ENCODE peak calls at places on chromosomes 3 and 15, in seven cellular contexts. L is IMR-90, S is H9, R is mesendoderm, Q is neuronal stem cell, K is H1, D is trophoblast cell. P is an unnamed sample.

GRCh38 chr3:73294532-73294931 is 233.1 kb downstream of the EBLN2 start:
- DNase-seq in L (no peak), S (peak; percentile 35), R (peak; percentile 48), Q (no peak), K (no peak), D (no peak), P (no peak)

GRCh38 chr3:125163739-125164601 is 48.6 kb downstream of the SLC12A8 start:
- DNase-seq in L (no peak), S (peak; percentile 80), R (peak; percentile 78), Q (no peak), K (no peak), D (peak; percentile 36), P (peak; percentile 30)

GRCh38 chr3:180913582-180914404 is 1.3 kb downstream of the FXR1 start:
- DNase-seq in L (peak; percentile 58), S (no peak), R (peak; percentile 56), Q (no peak), K (no peak), D (no peak), P (peak; percentile 45)

GRCh38 chr3:9175421-9175820 is 74.0 kb downstream of the SRGAP3 start:
- DNase-seq in L (no peak), S (no peak), R (no peak), Q (no peak), K (no peak), D (peak; percentile 51), P (no peak)

GRCh38 chr15:32928876-32929275 is 211.1 kb downstream of the GREM1 start:
- DNase-seq in L (no peak), S (no peak), R (peak; percentile 68), Q (no peak), K (no peak), D (peak; percentile 56), P (no peak)

GRCh38 chr15:89673162-89673506 is 6.0 kb downstream of the PLIN1 start:
- DNase-seq in L (no peak), S (peak; percentile 91), R (peak; percentile 84), Q (peak; percentile 65), K (peak; percentile 85), D (peak; percentile 69), P (peak; percentile 42)

GRCh38 chr3:187750513-187751123 is 5.3 kb upstream of the BCL6 start:
- DNase-seq in L (peak; percentile 20), S (peak; percentile 65), R (no peak), Q (peak; percentile 54), K (no peak), D (no peak), P (peak; percentile 86)

GRCh38 chr15:90698629-90699028 is 18.5 kb upstream of the BLM start:
- DNase-seq in L (no peak), S (no peak), R (no peak), Q (no peak), K (no peak), D (no peak), P (no peak)

GRCh38 chr15:71682051-71682450 is 128.3 kb upstream of the NR2E3 start:
- DNase-seq in L (no peak), S (no peak), R (no peak), Q (no peak), K (no peak), D (no peak), P (no peak)

GRCh38 chr3:177089120-177089519 is 108.2 kb downstream of the TBL1XR1 start:
- DNase-seq in L (no peak), S (peak; percentile 58), R (peak; percentile 84), Q (no peak), K (no peak), D (peak; percentile 53), P (no peak)

GRCh38 chr3:50644556-50644955 is 27.6 kb downstream of the MAPKAPK3 start:
- DNase-seq in L (no peak), S (no peak), R (no peak), Q (no peak), K (no peak), D (no peak), P (no peak)

GRCh38 chr3:142563491-142563997 is 15.0 kb downstream of the ATR start:
- DNase-seq in L (no peak), S (no peak), R (no peak), Q (no peak), K (no peak), D (no peak), P (no peak)

GRCh38 chr3:134406331-134407246 is 32.3 kb upstream of the AMOTL2 start:
- DNase-seq in L (no peak), S (peak; percentile 78), R (peak; percentile 85), Q (peak; percentile 77), K (peak; percentile 83), D (no peak), P (peak; percentile 22)

GRCh38 chr15:65525622-65526021 is 4.6 kb upstream of the HACD3 start:
- DNase-seq in L (no peak), S (no peak), R (no peak), Q (no peak), K (no peak), D (no peak), P (peak; percentile 30)

GRCh38 chr3:146090521-146090920 is 70.5 kb downstream of the PLOD2 start:
- DNase-seq in L (no peak), S (no peak), R (no peak), Q (no peak), K (no peak), D (no peak), P (no peak)

GRCh38 chr3:164199982-164200823 is 878.1 kb downstream of the SI start:
- DNase-seq in L (no peak), S (no peak), R (peak; percentile 77), Q (no peak), K (no peak), D (no peak), P (peak; percentile 0)

GRCh38 chr3:168914662-168915061 is 748.9 kb downstream of the MECOM start:
- DNase-seq in L (peak; percentile 6), S (no peak), R (peak; percentile 14), Q (no peak), K (no peak), D (no peak), P (no peak)

GRCh38 chr15:39321977-39322376 is 258.9 kb upstream of the THBS1 start:
- DNase-seq in L (peak; percentile 24), S (no peak), R (no peak), Q (no peak), K (no peak), D (no peak), P (no peak)

GRCh38 chr3:123194552-123194951 is 7.2 kb upstream of the SEC22A start:
- DNase-seq in L (peak; percentile 19), S (peak; percentile 94), R (peak; percentile 97), Q (peak; percentile 33), K (peak; percentile 78), D (peak; percentile 33), P (peak; percentile 49)

GRCh38 chr3:33437556-33438283 is 2.5 kb downstream of the UBP1 start:
- DNase-seq in L (peak; percentile 77), S (no peak), R (peak; percentile 73), Q (no peak), K (no peak), D (peak; percentile 33), P (peak; percentile 74)

GRCh38 chr3:61264281-61264680 is 13.0 kb upstream of the FHIT start:
- DNase-seq in L (no peak), S (no peak), R (no peak), Q (no peak), K (no peak), D (no peak), P (no peak)
- H4K8ac ChIP-seq in L (no peak overlapping the region), S (no peak overlapping the region), R (no peak overlapping the region), Q (no peak overlapping the region), K (no peak overlapping the region), D (no peak overlapping the region), P (no peak overlapping the region)

GRCh38 chr3:112132088-112132487 is 960 bp downstream of the GCSAM start:
- DNase-seq in L (no peak), S (no peak), R (no peak), Q (no peak), K (no peak), D (no peak), P (no peak)
- H3K4me1 ChIP-seq in L (peaks cover 1% of the 10 kb centered on the region), S (peaks cover 9% of the 10 kb centered on the region), R (peaks cover 4% of the 10 kb centered on the region), Q (peaks cover 16% of the 10 kb centered on the region), K (peaks cover 10% of the 10 kb centered on the region), D (peaks cover 3% of the 10 kb centered on the region), P (no peaks in the 10 kb centered on the region)

GRCh38 chr15:34213690-34214089 is 3.8 kb upstream of the KATNBL1 start:
- DNase-seq in L (no peak), S (no peak), R (no peak), Q (no peak), K (no peak), D (no peak), P (no peak)

GRCh38 chr15:34217587-34218225 is 7.1 kb upstream of the EMC4 start:
- DNase-seq in L (peak; percentile 31), S (no peak), R (no peak), Q (no peak), K (no peak), D (no peak), P (peak; percentile 70)

GRCh38 chr15:34214135-34214534 is 4.2 kb upstream of the KATNBL1 start:
- DNase-seq in L (no peak), S (peak; percentile 68), R (no peak), Q (no peak), K (peak; percentile 54), D (no peak), P (no peak)

DNA sequence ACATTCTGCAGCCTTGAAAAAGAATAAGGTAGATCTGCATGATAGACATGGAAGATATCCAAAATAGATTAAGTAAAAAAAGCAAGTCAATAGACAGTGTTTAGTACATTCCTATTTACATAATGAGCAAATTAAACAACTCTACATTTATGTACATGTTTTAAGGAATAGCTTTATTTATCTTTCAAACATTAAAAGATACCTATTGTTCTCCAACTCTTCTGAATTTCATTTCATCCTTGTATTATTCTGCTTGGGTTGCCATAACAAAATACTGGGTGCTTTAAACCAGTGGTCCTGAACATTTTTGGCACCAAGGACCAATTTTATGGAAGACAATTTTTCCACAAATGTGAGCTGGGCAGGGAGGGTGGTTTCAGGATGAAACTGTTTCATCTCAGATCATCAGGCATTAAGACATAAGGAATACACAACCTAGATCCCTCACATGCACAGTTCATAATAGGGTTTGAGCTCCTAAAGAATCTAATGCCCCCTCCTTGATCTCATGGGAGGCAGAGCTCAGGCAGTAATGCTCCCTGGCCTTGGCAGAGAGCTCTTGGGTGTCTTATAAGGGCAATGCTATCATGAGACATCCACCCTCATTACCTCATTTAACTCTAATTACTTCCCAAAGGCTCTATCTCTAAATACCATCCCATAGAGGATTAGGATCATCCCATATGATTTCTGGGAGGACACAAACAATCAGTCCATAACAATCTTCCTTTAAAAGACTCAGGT is 6.8 kb upstream of the KATNBL1 start:
- DNase-seq in L (no peak), S (no peak), R (no peak), Q (no peak), K (no peak), D (no peak), P (no peak)
- H4K8ac ChIP-seq in L (no peak overlapping the region), S (no peak overlapping the region), R (no peak overlapping the region), Q (no peak overlapping the region), K (no peak overlapping the region), D (no peak overlapping the region), P (no peak overlapping the region)

GRCh38 chr3:126750760-126751129 is 46.7 kb downstream of the CHCHD6 start:
- DNase-seq in L (no peak), S (no peak), R (peak; percentile 93), Q (no peak), K (peak; percentile 41), D (no peak), P (peak; percentile 14)

GRCh38 chr3:126749547-126749875 is 45.5 kb downstream of the CHCHD6 start:
- DNase-seq in L (no peak), S (no peak), R (no peak), Q (no peak), K (no peak), D (no peak), P (no peak)

GRCh38 chr3:126749931-126750759 is 46.1 kb downstream of the CHCHD6 start:
- DNase-seq in L (no peak), S (no peak), R (no peak), Q (no peak), K (peak; percentile 41), D (no peak), P (no peak)

GRCh38 chr3:126747768-126748167 is 43.7 kb downstream of the CHCHD6 start:
- DNase-seq in L (no peak), S (no peak), R (no peak), Q (no peak), K (no peak), D (no peak), P (no peak)

GRCh38 chr3:126748701-126749546 is 44.9 kb downstream of the CHCHD6 start:
- DNase-seq in L (no peak), S (no peak), R (no peak), Q (no peak), K (no peak), D (no peak), P (no peak)
- H3K4me1 ChIP-seq in L (peaks cover 24% of the 10 kb centered on the region), S (peaks cover 5% of the 10 kb centered on the region), R (peaks cover 15% of the 10 kb centered on the region), Q (peaks cover 23% of the 10 kb centered on the region), K (peaks cover 19% of the 10 kb centered on the region), D (peaks cover 19% of the 10 kb centered on the region), P (peaks cover 29% of the 10 kb centered on the region)